ENCODE peak calls at places on chromosomes 16 and 17, in four cellular contexts. Z is HuH-7.5, T is tibial artery, M is NCI-H1092 treated with DMSO at 0.1 percent for 48 hours. P is an unnamed sample.

GRCh38 chr17:17120294-17120693 is 78.0 kb downstream of the MPRIP start:
- DNase-seq in M (no peak), T (no peak), Z (no peak), P (no peak)

GRCh38 chr17:2140683-2141082 is 85.8 kb downstream of the HIC1 start:
- DNase-seq in Z (no peak), M (no peak), T (no peak), P (no peak)

GRCh38 chr17:76399175-76400172 is 15.1 kb downstream of the SPHK1 start:
- DNase-seq in T (no peak), M (no peak), Z (no peak), P (no peak)

GRCh38 chr16:26599786-26600107 is 467.0 kb upstream of the C16orf82 start:
- DNase-seq in T (no peak), M (no peak), Z (no peak), P (no peak)

GRCh38 chr17:19005789-19006430 is 1.3 kb upstream of the FAM83G start:
- DNase-seq in Z (no peak), M (no peak), T (no peak), P (no peak)

GRCh38 chr16:66696669-66697630 is at the start of gene CMTM4:
- DNase-seq in M (peak), Z (peak), T (peak), P (peak)

GRCh38 chr17:80970044-80970761 is 21.4 kb upstream of the CHMP6 start:
- DNase-seq in Z (peak), T (no peak), M (peak), P (peak)

GRCh38 chr16:66383551-66383950 is 17.1 kb downstream of the CDH5 start:
- DNase-seq in Z (no peak), T (no peak), M (no peak), P (no peak)

P was measured in Caco-2.